ENCODE peak calls at places on chromosomes 5 and 9, in four cellular contexts. One of them, this sample, is unnamed.
A peak's percentile ranks its signal among the peaks of the same experiment; 100 is the strongest.

GRCh38 chr9:96461336-96461735 is 11.4 kb downstream of the HABP4 start:
- DNase-seq in GM12878: no peak
- DNase-seq in HL-60: no peak
- DNase-seq in K562: no peak
- DNase-seq in this sample: no peak

GRCh38 chr5:58871648-58872242 is 288.9 kb downstream of the RAB3C start:
- DNase-seq in HL-60: peak; percentile 16
- DNase-seq in GM12878: no peak
- DNase-seq in K562: peak; percentile 38
- DNase-seq in this sample: no peak

GRCh38 chr5:65873181-65873580 is 53.2 kb upstream of the ERBIN start:
- DNase-seq in GM12878: no peak
- DNase-seq in HL-60: no peak
- DNase-seq in K562: no peak
- DNase-seq in this sample: no peak

GRCh38 chr5:76473676-76474075 is 70.6 kb downstream of the IQGAP2 start:
- DNase-seq in GM12878: no peak
- DNase-seq in HL-60: no peak
- DNase-seq in K562: peak; percentile 12
- DNase-seq in this sample: peak; percentile 16

GRCh38 chr9:108093773-108094675 is 604.5 kb upstream of the KLF4 start:
- DNase-seq in K562: peak; percentile 97
- DNase-seq in HL-60: no peak
- DNase-seq in GM12878: no peak
- DNase-seq in this sample: no peak

GRCh38 chr9:134182554-134183219 is 18.3 kb upstream of the RNU6ATAC start:
- DNase-seq in K562: no peak
- DNase-seq in HL-60: no peak
- DNase-seq in GM12878: no peak
- DNase-seq in this sample: no peak

GRCh38 chr5:15821506-15821905 is 321.5 kb downstream of the FBXL7 start:
- DNase-seq in K562: no peak
- DNase-seq in HL-60: no peak
- DNase-seq in GM12878: no peak
- DNase-seq in this sample: no peak

GRCh38 chr5:149915392-149916260 is 29.0 kb downstream of the PDE6A start:
- DNase-seq in K562: no peak
- DNase-seq in GM12878: no peak
- DNase-seq in HL-60: no peak
- DNase-seq in this sample: no peak

GRCh38 chr9:69582544-69583297 is 89.5 kb downstream of the APBA1 start:
- DNase-seq in GM12878: no peak
- DNase-seq in K562: no peak
- DNase-seq in HL-60: no peak
- DNase-seq in this sample: no peak

GRCh38 chr5:125237026-125237425 is 490.6 kb upstream of the ZNF608 start:
- DNase-seq in GM12878: no peak
- DNase-seq in K562: no peak
- DNase-seq in HL-60: no peak
- DNase-seq in this sample: no peak

GRCh38 chr5:126732716-126733115 is 44.2 kb upstream of the LMNB1 start:
- DNase-seq in K562: peak; percentile 36
- DNase-seq in HL-60: no peak
- DNase-seq in GM12878: no peak
- DNase-seq in this sample: no peak

GRCh38 chr9:133342570-133342969 is 5.4 kb downstream of the MED22 start:
- DNase-seq in HL-60: no peak
- DNase-seq in GM12878: no peak
- DNase-seq in K562: no peak
- DNase-seq in this sample: no peak

GRCh38 chr9:20684865-20685696 is 1.0 kb downstream of the FOCAD start:
- DNase-seq in K562: no peak
- DNase-seq in HL-60: no peak
- DNase-seq in GM12878: no peak
- DNase-seq in this sample: no peak

GRCh38 chr5:180331647-180331950 is 21.5 kb downstream of the GFPT2 start:
- DNase-seq in GM12878: no peak
- DNase-seq in HL-60: no peak
- DNase-seq in K562: no peak
- DNase-seq in this sample: no peak

GRCh38 chr5:17180957-17181723 is 36.3 kb upstream of the BASP1 start:
- DNase-seq in GM12878: no peak
- DNase-seq in HL-60: no peak
- DNase-seq in K562: peak; percentile 5
- DNase-seq in this sample: no peak

GRCh38 chr5:40464461-40464860 is 215.3 kb upstream of the PTGER4 start:
- DNase-seq in GM12878: no peak
- DNase-seq in HL-60: no peak
- DNase-seq in K562: no peak
- DNase-seq in this sample: no peak

GRCh38 chr5:94538260-94538659 is 80.1 kb downstream of the KIAA0825 start:
- DNase-seq in K562: no peak
- DNase-seq in GM12878: no peak
- DNase-seq in HL-60: no peak
- DNase-seq in this sample: no peak

GRCh38 chr5:34570721-34571379 is 85.3 kb upstream of the RAI14 start:
- DNase-seq in GM12878: no peak
- DNase-seq in HL-60: no peak
- DNase-seq in K562: no peak
- DNase-seq in this sample: no peak

GRCh38 chr5:58114324-58114723 is 345.6 kb downstream of the PLK2 start:
- DNase-seq in GM12878: no peak
- DNase-seq in K562: no peak
- DNase-seq in HL-60: no peak
- DNase-seq in this sample: no peak

GRCh38 chr5:56511442-56511841 is 278.3 kb upstream of the ANKRD55 start:
- DNase-seq in HL-60: no peak
- DNase-seq in GM12878: no peak
- DNase-seq in K562: no peak
- DNase-seq in this sample: no peak

GRCh38 chr5:74895906-74896305 is 29.7 kb upstream of the FAM169A start:
- DNase-seq in K562: no peak
- DNase-seq in GM12878: no peak
- DNase-seq in HL-60: no peak
- DNase-seq in this sample: no peak

GRCh38 chr9:116952434-116952805 is 265.3 kb downstream of the TRIM32 start:
- DNase-seq in HL-60: no peak
- DNase-seq in GM12878: no peak
- DNase-seq in K562: no peak
- DNase-seq in this sample: no peak

GRCh38 chr9:70285246-70285645 is 26.5 kb downstream of the SMC5 start:
- DNase-seq in GM12878: no peak
- DNase-seq in K562: no peak
- DNase-seq in HL-60: no peak
- DNase-seq in this sample: no peak

GRCh38 chr9:70044450-70045307 is 1.0 kb downstream of the MAMDC2 start:
- DNase-seq in K562: peak; percentile 1
- DNase-seq in GM12878: no peak
- DNase-seq in HL-60: no peak
- DNase-seq in this sample: no peak

GRCh38 chr5:14414615-14415515 is 166.7 kb upstream of the OTULINL start:
- DNase-seq in GM12878: peak; percentile 53
- DNase-seq in K562: no peak
- DNase-seq in HL-60: no peak
- DNase-seq in this sample: peak; percentile 34

GRCh38 chr5:9765421-9765820 is 135.3 kb upstream of the TAS2R1 start:
- DNase-seq in GM12878: no peak
- DNase-seq in K562: no peak
- DNase-seq in HL-60: no peak
- DNase-seq in this sample: no peak

GRCh38 chr9:38233343-38233742 is 159.2 kb upstream of the ALDH1B1 start:
- DNase-seq in HL-60: no peak
- DNase-seq in GM12878: no peak
- DNase-seq in K562: no peak
- DNase-seq in this sample: no peak

GRCh38 chr5:80941496-80941895 is 18.7 kb upstream of the RASGRF2 start:
- DNase-seq in HL-60: no peak
- DNase-seq in GM12878: no peak
- DNase-seq in K562: no peak
- DNase-seq in this sample: no peak

GRCh38 chr9:33734911-33735310 is 60.5 kb upstream of the PRSS3 start:
- DNase-seq in GM12878: no peak
- DNase-seq in HL-60: no peak
- DNase-seq in K562: no peak
- DNase-seq in this sample: no peak

GRCh38 chr9:15047028-15047551 is 136.9 kb upstream of the FREM1 start:
- DNase-seq in GM12878: no peak
- DNase-seq in K562: no peak
- DNase-seq in HL-60: no peak
- DNase-seq in this sample: no peak

GRCh38 chr5:71802673-71803072 is 83.6 kb downstream of the CARTPT start:
- DNase-seq in GM12878: no peak
- DNase-seq in K562: no peak
- DNase-seq in HL-60: no peak
- DNase-seq in this sample: no peak

GRCh38 chr5:132416306-132417009 is 46.9 kb downstream of the SLC22A5 start:
- DNase-seq in K562: no peak
- DNase-seq in GM12878: no peak
- DNase-seq in HL-60: no peak
- DNase-seq in this sample: no peak

GRCh38 chr5:140795259-140795641 is 598 bp downstream of the PCDHA2 start:
- DNase-seq in K562: peak; percentile 9
- DNase-seq in GM12878: no peak
- DNase-seq in HL-60: no peak
- DNase-seq in this sample: no peak

GRCh38 chr5:945691-946541 is 53.2 kb downstream of the TRIP13 start:
- DNase-seq in K562: no peak
- DNase-seq in GM12878: no peak
- DNase-seq in HL-60: no peak
- DNase-seq in this sample: no peak

GRCh38 chr5:944992-945685 is 52.5 kb downstream of the TRIP13 start:
- DNase-seq in GM12878: no peak
- DNase-seq in K562: no peak
- DNase-seq in HL-60: no peak
- DNase-seq in this sample: no peak

GRCh38 chr5:943201-943873 is 50.7 kb downstream of the TRIP13 start:
- DNase-seq in GM12878: no peak
- DNase-seq in HL-60: no peak
- DNase-seq in K562: no peak
- DNase-seq in this sample: no peak

GRCh38 chr5:944621-944927 is 51.9 kb downstream of the TRIP13 start:
- DNase-seq in HL-60: no peak
- DNase-seq in K562: no peak
- DNase-seq in GM12878: no peak
- DNase-seq in this sample: no peak

DNA sequence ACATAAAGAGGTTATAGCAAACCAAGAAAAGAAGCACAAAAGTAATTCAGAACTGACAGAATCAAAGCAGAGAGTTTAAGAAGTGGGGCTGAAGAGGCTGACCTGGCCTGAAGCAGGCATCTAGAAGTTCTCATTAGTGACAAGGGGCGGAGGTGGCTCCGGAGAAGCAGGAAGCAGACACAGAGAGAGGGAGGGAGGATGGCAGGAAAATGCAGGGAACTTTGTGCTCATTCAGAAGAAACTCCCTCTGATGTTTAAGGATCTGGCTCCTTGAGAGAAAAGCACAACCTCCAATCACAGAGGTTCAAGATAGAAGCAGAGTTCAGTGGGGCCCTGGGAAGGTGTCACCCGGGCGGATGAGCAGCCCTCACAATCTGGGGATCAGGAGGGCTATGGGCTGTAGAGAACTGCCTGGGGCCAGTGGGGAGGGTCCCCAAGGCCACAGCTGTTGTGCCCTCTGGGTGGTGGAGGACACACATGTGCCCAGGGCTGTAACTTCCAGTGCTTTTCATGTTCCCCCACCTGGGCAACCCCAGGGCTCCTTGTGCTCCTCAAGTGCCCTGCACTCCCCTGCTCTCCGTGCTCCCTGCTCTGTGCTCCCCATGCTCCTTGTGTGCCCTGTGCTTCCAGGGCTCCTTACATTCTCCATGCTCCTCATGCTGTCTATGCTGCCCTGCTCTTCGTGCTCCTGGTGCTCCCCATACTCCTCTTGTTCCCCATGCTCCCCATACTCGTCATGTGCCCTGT is 51.4 kb downstream of the TRIP13 start:
- DNase-seq in GM12878: no peak
- DNase-seq in K562: no peak
- DNase-seq in HL-60: no peak
- DNase-seq in this sample: no peak
- TF ChIP-seq SPI1 in GM12878: no peak
- TF ChIP-seq SPI1 in K562: no peak
- TF ChIP-seq SPI1 in HL-60: no peak
- TF ChIP-seq SPI1 in this sample: no peak

DNA sequence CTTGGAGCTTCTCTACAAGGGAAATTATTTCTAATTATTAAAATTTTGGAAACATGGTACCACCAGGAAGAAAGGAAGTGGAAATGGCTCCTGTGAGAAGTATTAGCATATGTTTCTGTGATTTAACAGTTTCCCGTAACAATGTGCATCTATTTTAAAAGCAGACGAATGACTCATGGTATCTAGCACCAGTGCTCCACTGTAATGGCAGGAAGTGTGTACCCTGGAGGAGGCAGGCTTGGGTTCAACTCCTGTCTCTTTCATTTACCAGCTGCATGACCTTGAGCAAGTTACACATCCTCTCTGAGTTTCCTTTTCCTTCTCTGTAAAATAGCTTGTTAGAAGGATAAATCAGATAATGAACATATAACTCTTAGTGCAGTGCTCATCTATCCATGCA is 41.0 kb upstream of the ANGPTL2 start:
- DNase-seq in HL-60: no peak
- DNase-seq in K562: peak; percentile 9
- DNase-seq in GM12878: peak; percentile 64
- DNase-seq in this sample: no peak
- TF ChIP-seq SPI1 in HL-60: no peak
- TF ChIP-seq SPI1 in K562: no peak
- TF ChIP-seq SPI1 in GM12878: peak; percentile 34
- TF ChIP-seq SPI1 in this sample: peak; percentile 49

GRCh38 chr9:130276955-130277354 is 11.4 kb downstream of the HMCN2 start:
- DNase-seq in HL-60: no peak
- DNase-seq in GM12878: no peak
- DNase-seq in K562: no peak
- DNase-seq in this sample: no peak

GRCh38 chr9:130271473-130271872 is 5.9 kb downstream of the HMCN2 start:
- DNase-seq in K562: no peak
- DNase-seq in HL-60: no peak
- DNase-seq in GM12878: no peak
- DNase-seq in this sample: no peak

GRCh38 chr9:130275156-130275555 is 9.6 kb downstream of the HMCN2 start:
- DNase-seq in GM12878: no peak
- DNase-seq in K562: no peak
- DNase-seq in HL-60: no peak
- DNase-seq in this sample: no peak

GRCh38 chr9:130276121-130276520 is 10.6 kb downstream of the HMCN2 start:
- DNase-seq in GM12878: no peak
- DNase-seq in K562: no peak
- DNase-seq in HL-60: no peak
- DNase-seq in this sample: no peak
- TF ChIP-seq SPI1 in GM12878: no peak
- TF ChIP-seq SPI1 in K562: no peak
- TF ChIP-seq SPI1 in HL-60: no peak
- TF ChIP-seq SPI1 in this sample: no peak

DNA sequence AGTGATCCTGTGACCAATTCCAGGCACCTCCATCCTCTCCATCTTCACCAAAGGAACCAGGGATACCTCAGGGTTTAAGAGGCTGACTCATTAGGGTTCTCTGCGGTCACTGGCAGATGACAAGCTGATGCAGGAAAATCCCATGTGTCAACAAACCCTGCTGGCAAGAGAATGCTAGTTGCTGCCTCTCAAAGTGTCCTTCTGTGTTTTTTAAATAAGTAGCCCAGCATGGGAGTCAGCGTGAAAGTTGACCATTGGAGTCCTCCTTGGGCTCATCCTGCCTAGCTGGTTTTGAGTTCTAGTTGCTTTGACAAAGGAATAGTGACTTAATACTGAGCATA is 200.2 kb downstream of the SLIT3 start:
- DNase-seq in K562: no peak
- DNase-seq in HL-60: no peak
- DNase-seq in GM12878: no peak
- DNase-seq in this sample: no peak
- TF ChIP-seq SPI1 in K562: no peak
- TF ChIP-seq SPI1 in HL-60: no peak
- TF ChIP-seq SPI1 in GM12878: no peak
- TF ChIP-seq SPI1 in this sample: no peak

This sample was measured in GM12891.